ENCODE peak calls at places on chromosomes 7 and 10, in nine cellular contexts. Z, U, B, O, I, X, F, W and T are unnamed samples.

GRCh38 chr7:151244156-151244870 is 4.2 kb downstream of the SMARCD3 start:
- ATAC-seq in Z (no peak), U (no peak), B (peak; percentile 23), O (peak; percentile 18), I (peak; percentile 11), X (no peak), F (no peak), W (peak; percentile 7), T (no peak)

GRCh38 chr10:118729641-118730258 is 25.0 kb downstream of the CACUL1 start:
- ATAC-seq in Z (no peak), U (no peak), B (peak; percentile 52), O (no peak), I (peak; percentile 50), X (no peak), F (no peak), W (no peak), T (peak; percentile 98)

GRCh38 chr7:3244241-3244814 is 56.7 kb upstream of the SDK1 start:
- ATAC-seq in Z (no peak), U (peak; percentile 47), B (no peak), O (no peak), I (no peak), X (peak; percentile 65), F (peak; percentile 88), W (no peak), T (no peak)

GRCh38 chr10:60497364-60497763 is 107.7 kb upstream of the ANK3 start:
- ATAC-seq in Z (no peak), U (no peak), B (no peak), O (no peak), I (no peak), X (no peak), F (no peak), W (no peak), T (no peak)

GRCh38 chr7:16759840-16760239 is 6.3 kb downstream of the TSPAN13 start:
- ATAC-seq in Z (peak; percentile 21), U (no peak), B (no peak), O (no peak), I (no peak), X (peak; percentile 52), F (no peak), W (no peak), T (no peak)

GRCh38 chr7:3537210-3537875 is 236.3 kb downstream of the SDK1 start:
- ATAC-seq in Z (no peak), U (no peak), B (no peak), O (no peak), I (no peak), X (peak; percentile 78), F (peak; percentile 99), W (no peak), T (no peak)

GRCh38 chr7:150489812-150490211 is 24.9 kb upstream of the GIMAP7 start:
- ATAC-seq in Z (no peak), U (no peak), B (no peak), O (no peak), I (no peak), X (no peak), F (no peak), W (no peak), T (no peak)

GRCh38 chr7:70599446-70600190 is 532.3 kb upstream of the GALNT17 start:
- ATAC-seq in Z (no peak), U (no peak), B (no peak), O (no peak), I (no peak), X (peak; percentile 68), F (no peak), W (no peak), T (no peak)

GRCh38 chr7:30771859-30772429 is 727 bp downstream of the MINDY4 start:
- ATAC-seq in Z (peak; percentile 25), U (peak; percentile 57), B (no peak), O (peak; percentile 55), I (no peak), X (peak; percentile 8), F (peak; percentile 2), W (no peak), T (peak; percentile 69)

GRCh38 chr10:29569778-29570177 is 65.0 kb downstream of the SVIL start:
- ATAC-seq in Z (no peak), U (no peak), B (no peak), O (no peak), I (no peak), X (no peak), F (no peak), W (no peak), T (no peak)

GRCh38 chr10:86536294-86536861 is 14.8 kb upstream of the WAPL start:
- ATAC-seq in Z (peak; percentile 67), U (peak; percentile 10), B (peak; percentile 88), O (peak; percentile 65), I (peak; percentile 46), X (no peak), F (no peak), W (peak; percentile 63), T (peak; percentile 39)

GRCh38 chr10:76336213-76336963 is 905.0 kb downstream of the LRMDA start:
- ATAC-seq in Z (no peak), U (peak; percentile 94), B (no peak), O (no peak), I (no peak), X (no peak), F (peak; percentile 38), W (no peak), T (no peak)

GRCh38 chr10:49734676-49735075 is 27.4 kb downstream of the OGDHL start:
- ATAC-seq in Z (no peak), U (no peak), B (no peak), O (no peak), I (no peak), X (peak; percentile 82), F (no peak), W (no peak), T (no peak)

GRCh38 chr7:47638679-47639306 is 56.9 kb upstream of the TNS3 start:
- ATAC-seq in Z (no peak), U (peak; percentile 58), B (no peak), O (no peak), I (no peak), X (no peak), F (peak; percentile 63), W (no peak), T (no peak)

GRCh38 chr7:19489162-19489820 is 219.5 kb downstream of the POLR1F start:
- ATAC-seq in Z (no peak), U (no peak), B (no peak), O (no peak), I (peak; percentile 9), X (no peak), F (no peak), W (no peak), T (peak; percentile 35)

GRCh38 chr10:24513155-24513554 is 210.5 kb downstream of the ARHGAP21 start:
- ATAC-seq in Z (no peak), U (no peak), B (no peak), O (no peak), I (no peak), X (peak; percentile 39), F (peak; percentile 48), W (peak; percentile 45), T (no peak)

GRCh38 chr10:60977161-60978128 is 33.5 kb upstream of the RHOBTB1 start:
- ATAC-seq in Z (no peak), U (peak; percentile 85), B (no peak), O (no peak), I (no peak), X (no peak), F (no peak), W (no peak), T (no peak)

GRCh38 chr7:140315498-140316164 is 82.7 kb downstream of the SLC37A3 start:
- ATAC-seq in Z (no peak), U (peak; percentile 43), B (no peak), O (no peak), I (no peak), X (no peak), F (peak; percentile 7), W (peak; percentile 39), T (no peak)

GRCh38 chr10:905503-905902 is 26.0 kb downstream of the LARP4B start:
- ATAC-seq in Z (no peak), U (no peak), B (no peak), O (no peak), I (no peak), X (peak; percentile 48), F (no peak), W (peak; percentile 32), T (no peak)

GRCh38 chr7:152512711-152513110 is 76.9 kb upstream of the KMT2C start:
- ATAC-seq in Z (peak; percentile 97), U (no peak), B (peak; percentile 57), O (peak; percentile 95), I (peak; percentile 65), X (peak; percentile 92), F (no peak), W (no peak), T (peak; percentile 69)

GRCh38 chr7:22064816-22065215 is 119.1 kb upstream of the CDCA7L start:
- ATAC-seq in Z (no peak), U (no peak), B (no peak), O (no peak), I (no peak), X (no peak), F (no peak), W (no peak), T (no peak)

GRCh38 chr7:40234046-40234445 is 99.2 kb downstream of the SUGCT start:
- ATAC-seq in Z (no peak), U (no peak), B (peak; percentile 47), O (no peak), I (no peak), X (no peak), F (no peak), W (no peak), T (no peak)